ENCODE peak calls at places on chromosomes 12 and 14, in ten cellular contexts. T, P, O, G, Y, W, U, S, R and V are unnamed samples.

GRCh38 chr12:39780527-39781446 is 161.2 kb upstream of the ABCD2 start:
- DNase-seq in T (no peak), P (no peak), O (no peak), G (no peak), Y (no peak), W (no peak), U (no peak), S (no peak), R (no peak), V (no peak)

GRCh38 chr14:99077076-99077843 is 194.7 kb downstream of the BCL11B start:
- DNase-seq in T (no peak), P (peak; percentile 49), O (no peak), G (peak; percentile 8), Y (no peak), W (no peak), U (no peak), S (no peak), R (no peak), V (no peak)

GRCh38 chr12:61536525-61536924 is 723.7 kb upstream of the USP15 start:
- DNase-seq in T (no peak), P (no peak), O (no peak), G (no peak), Y (no peak), W (no peak), U (no peak), S (no peak), R (no peak), V (no peak)

GRCh38 chr12:33703221-33703620 is 263.6 kb upstream of the SYT10 start:
- DNase-seq in T (no peak), P (peak; percentile 86), O (no peak), G (no peak), Y (no peak), W (no peak), U (no peak), S (no peak), R (no peak), V (no peak)

GRCh38 chr14:85519661-85520305 is 10.2 kb upstream of the FLRT2 start:
- DNase-seq in T (no peak), P (no peak), O (no peak), G (no peak), Y (no peak), W (no peak), U (no peak), S (no peak), R (no peak), V (no peak)

GRCh38 chr14:23829736-23830474 is 123.7 kb upstream of the DHRS4 start:
- DNase-seq in T (no peak), P (peak; percentile 90), O (no peak), G (no peak), Y (no peak), W (no peak), U (no peak), S (no peak), R (peak; percentile 43), V (peak; percentile 11)

GRCh38 chr14:34766060-34766459 is 51.7 kb upstream of the CFL2 start:
- DNase-seq in T (no peak), P (no peak), O (no peak), G (no peak), Y (no peak), W (no peak), U (no peak), S (no peak), R (no peak), V (no peak)

GRCh38 chr12:113161415-113162016 is 12.0 kb downstream of the CFAP73 start:
- DNase-seq in T (no peak), P (no peak), O (no peak), G (no peak), Y (peak; percentile 94), W (no peak), U (peak; percentile 95), S (peak; percentile 98), R (no peak), V (no peak)

GRCh38 chr12:127928615-127929014 is 338.4 kb upstream of the TMEM132C start:
- DNase-seq in T (no peak), P (no peak), O (no peak), G (no peak), Y (no peak), W (no peak), U (no peak), S (no peak), R (no peak), V (no peak)

GRCh38 chr14:51547260-51547659 is 104.5 kb upstream of the FRMD6 start:
- DNase-seq in T (peak; percentile 35), P (peak; percentile 99), O (peak; percentile 76), G (no peak), Y (no peak), W (no peak), U (peak; percentile 30), S (no peak), R (peak; percentile 22), V (peak; percentile 36)

GRCh38 chr14:24816011-24816928 is 182.3 kb upstream of the GZMB start:
- DNase-seq in T (no peak), P (peak; percentile 42), O (no peak), G (no peak), Y (no peak), W (peak; percentile 61), U (no peak), S (no peak), R (peak; percentile 28), V (no peak)

GRCh38 chr12:56362130-56363059 is at the start of gene APOF:
- DNase-seq in T (no peak), P (no peak), O (no peak), G (no peak), Y (no peak), W (no peak), U (no peak), S (no peak), R (no peak), V (no peak)

GRCh38 chr12:13038491-13039161 is 5.6 kb upstream of the FAM234B start:
- DNase-seq in T (no peak), P (peak; percentile 46), O (no peak), G (no peak), Y (no peak), W (no peak), U (no peak), S (no peak), R (no peak), V (no peak)

GRCh38 chr12:13380297-13380696 is 183.8 kb downstream of the EMP1 start:
- DNase-seq in T (no peak), P (no peak), O (no peak), G (no peak), Y (no peak), W (no peak), U (no peak), S (no peak), R (no peak), V (no peak)

GRCh38 chr14:106694638-106695393 is 1168.4 kb downstream of the TMEM121 start:
- DNase-seq in T (no peak), P (no peak), O (no peak), G (peak; percentile 71), Y (no peak), W (no peak), U (peak; percentile 42), S (peak; percentile 0), R (peak; percentile 63), V (no peak)

DNA sequence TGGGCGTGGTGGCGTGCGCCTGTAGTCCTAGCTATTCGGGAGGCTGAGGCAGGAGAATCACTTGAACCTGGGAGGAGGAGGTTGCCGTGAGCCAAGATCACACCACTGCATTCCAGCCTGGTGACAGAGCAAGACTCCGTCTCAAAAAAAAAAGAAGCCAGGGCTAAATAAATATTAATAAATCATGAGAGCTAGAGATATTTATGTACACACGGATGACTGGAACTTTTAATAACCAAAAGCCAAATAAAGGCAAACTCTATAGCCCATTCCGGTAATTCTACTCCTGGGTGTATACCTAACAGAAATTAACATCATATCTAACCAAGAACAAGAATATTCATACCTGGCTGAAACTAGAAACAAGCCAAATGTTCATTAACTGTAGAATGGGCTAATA is 7.7 kb upstream of the TRAFD1 start:
- DNase-seq in T (no peak), P (no peak), O (no peak), G (no peak), Y (no peak), W (no peak), U (no peak), S (no peak), R (no peak), V (no peak)
- H3K4me1 ChIP-seq in T (peaks cover 43% of the 10 kb centered on the region), P (peaks cover 32% of the 10 kb centered on the region), O (peaks cover 6% of the 10 kb centered on the region), G (peaks cover 9% of the 10 kb centered on the region), Y (peaks cover 29% of the 10 kb centered on the region), W (peaks cover 5% of the 10 kb centered on the region), U (peaks cover 18% of the 10 kb centered on the region), S (peaks cover 16% of the 10 kb centered on the region), R (peaks cover 11% of the 10 kb centered on the region), V (peaks cover 27% of the 10 kb centered on the region)

GRCh38 chr12:120669055-120669828 is 17.7 kb upstream of the MLEC start:
- DNase-seq in T (no peak), P (no peak), O (no peak), G (no peak), Y (no peak), W (no peak), U (peak; percentile 83), S (peak; percentile 52), R (peak; percentile 55), V (no peak)

GRCh38 chr12:120678572-120678971 is 8.4 kb upstream of the MLEC start:
- DNase-seq in T (no peak), P (peak; percentile 17), O (no peak), G (no peak), Y (no peak), W (no peak), U (no peak), S (no peak), R (no peak), V (no peak)

GRCh38 chr12:120670667-120671066 is 16.3 kb upstream of the MLEC start:
- DNase-seq in T (no peak), P (no peak), O (no peak), G (no peak), Y (no peak), W (no peak), U (no peak), S (no peak), R (no peak), V (no peak)

GRCh38 chr12:120677765-120678473 is 9.0 kb upstream of the MLEC start:
- DNase-seq in T (no peak), P (peak; percentile 17), O (peak; percentile 64), G (no peak), Y (peak; percentile 22), W (no peak), U (no peak), S (no peak), R (no peak), V (no peak)

GRCh38 chr12:120674172-120674571 is 12.8 kb upstream of the MLEC start:
- DNase-seq in T (no peak), P (no peak), O (no peak), G (no peak), Y (no peak), W (no peak), U (no peak), S (no peak), R (no peak), V (no peak)
- H3K4me1 ChIP-seq in T (peaks cover 8% of the 10 kb centered on the region), P (peaks cover 9% of the 10 kb centered on the region), O (no peaks in the 10 kb centered on the region), G (no peaks in the 10 kb centered on the region), Y (no peaks in the 10 kb centered on the region), W (no peaks in the 10 kb centered on the region), U (no peaks in the 10 kb centered on the region), S (peaks cover 14% of the 10 kb centered on the region), R (peaks cover 13% of the 10 kb centered on the region), V (peaks cover 5% of the 10 kb centered on the region)

GRCh38 chr14:100128688-100129087 is 30.8 kb downstream of the DEGS2 start:
- DNase-seq in T (no peak), P (no peak), O (no peak), G (no peak), Y (no peak), W (no peak), U (no peak), S (no peak), R (no peak), V (no peak)
- H3K4me1 ChIP-seq in T (peaks cover 4% of the 10 kb centered on the region), P (peaks cover 6% of the 10 kb centered on the region), O (peaks cover 4% of the 10 kb centered on the region), G (no peaks in the 10 kb centered on the region), Y (peaks cover 2% of the 10 kb centered on the region), W (no peaks in the 10 kb centered on the region), U (peaks cover 9% of the 10 kb centered on the region), S (peaks cover 4% of the 10 kb centered on the region), R (peaks cover 13% of the 10 kb centered on the region), V (no peaks in the 10 kb centered on the region)

GRCh38 chr12:11763760-11764520 is 114.5 kb downstream of the ETV6 start:
- DNase-seq in T (no peak), P (no peak), O (no peak), G (no peak), Y (no peak), W (no peak), U (no peak), S (no peak), R (no peak), V (no peak)
- H3K4me1 ChIP-seq in T (peaks cover 90% of the 10 kb centered on the region), P (no peaks in the 10 kb centered on the region), O (peaks cover 18% of the 10 kb centered on the region), G (peaks cover 24% of the 10 kb centered on the region), Y (no peaks in the 10 kb centered on the region), W (peaks cover 23% of the 10 kb centered on the region), U (peaks cover 50% of the 10 kb centered on the region), S (peaks cover 37% of the 10 kb centered on the region), R (peaks cover 70% of the 10 kb centered on the region), V (peaks cover 86% of the 10 kb centered on the region)